ENCODE peak calls at places on chromosomes 13 and 19, in four cellular contexts. One of them, this sample, is unnamed.

GRCh38 chr19:21101511-21102242 is 19.7 kb downstream of the ZNF714 start:
- DNase-seq in NB4: no peak
- DNase-seq in ascending aorta: no peak
- DNase-seq in Peyer's patch: no peak
- DNase-seq in this sample: no peak

GRCh38 chr19:35639321-35639639 is 2.3 kb upstream of the ETV2 start:
- DNase-seq in NB4: no peak
- DNase-seq in Peyer's patch: no peak
- DNase-seq in ascending aorta: no peak
- DNase-seq in this sample: no peak

GRCh38 chr19:46951236-46951986 is 68.2 kb upstream of the NPAS1 start:
- DNase-seq in ascending aorta: no peak
- DNase-seq in NB4: no peak
- DNase-seq in Peyer's patch: peak; percentile 89
- DNase-seq in this sample: no peak

GRCh38 chr19:47582320-47582909 is 9.5 kb upstream of the ZNF541 start:
- DNase-seq in NB4: no peak
- DNase-seq in Peyer's patch: no peak
- DNase-seq in ascending aorta: no peak
- DNase-seq in this sample: no peak

GRCh38 chr13:105345116-105345515 is 1190.3 kb downstream of the EFNB2 start:
- DNase-seq in Peyer's patch: no peak
- DNase-seq in NB4: no peak
- DNase-seq in ascending aorta: no peak
- DNase-seq in this sample: no peak

GRCh38 chr19:10617409-10618121 is 7.8 kb upstream of the SLC44A2 start:
- DNase-seq in NB4: no peak
- DNase-seq in Peyer's patch: no peak
- DNase-seq in ascending aorta: no peak
- DNase-seq in this sample: no peak

GRCh38 chr13:32426981-32427851 is 714 bp downstream of the N4BP2L1 start:
- DNase-seq in NB4: peak; percentile 87
- DNase-seq in ascending aorta: no peak
- DNase-seq in Peyer's patch: peak; percentile 70
- DNase-seq in this sample: no peak

GRCh38 chr13:97506511-97506910 is 72.5 kb downstream of the RAP2A start:
- DNase-seq in Peyer's patch: no peak
- DNase-seq in NB4: peak; percentile 37
- DNase-seq in ascending aorta: no peak
- DNase-seq in this sample: peak; percentile 14

GRCh38 chr19:57056972-57057371 is 62.8 kb upstream of the USP29 start:
- DNase-seq in NB4: no peak
- DNase-seq in Peyer's patch: no peak
- DNase-seq in ascending aorta: no peak
- DNase-seq in this sample: no peak

GRCh38 chr13:23928985-23929384 is 31.7 kb upstream of the C1QTNF9B start:
- DNase-seq in ascending aorta: no peak
- DNase-seq in Peyer's patch: no peak
- DNase-seq in NB4: no peak
- DNase-seq in this sample: peak; percentile 49

GRCh38 chr19:35266149-35266903 is 2.4 kb upstream of the USF2 start:
- DNase-seq in ascending aorta: no peak
- DNase-seq in NB4: no peak
- DNase-seq in Peyer's patch: peak; percentile 49
- DNase-seq in this sample: no peak

GRCh38 chr19:45598267-45599011 is 3.6 kb downstream of the GPR4 start:
- DNase-seq in Peyer's patch: no peak
- DNase-seq in ascending aorta: no peak
- DNase-seq in NB4: peak; percentile 20
- DNase-seq in this sample: no peak

GRCh38 chr13:34303346-34303745 is 485.4 kb downstream of the RFC3 start:
- DNase-seq in Peyer's patch: no peak
- DNase-seq in ascending aorta: no peak
- DNase-seq in NB4: no peak
- DNase-seq in this sample: no peak
- TF ChIP-seq CTCF in Peyer's patch: no peak
- TF ChIP-seq CTCF in ascending aorta: no peak
- TF ChIP-seq CTCF in NB4: no peak
- TF ChIP-seq CTCF in this sample: no peak

GRCh38 chr19:49888478-49888901 is 8.2 kb downstream of the IL4I1 start:
- DNase-seq in Peyer's patch: no peak
- DNase-seq in ascending aorta: no peak
- DNase-seq in NB4: no peak
- DNase-seq in this sample: no peak
- H3K4me3 ChIP-seq in Peyer's patch: no peak overlapping the region
- H3K4me3 ChIP-seq in ascending aorta: no peak overlapping the region
- H3K4me3 ChIP-seq in NB4: no peak overlapping the region
- H3K4me3 ChIP-seq in this sample: no peak overlapping the region

GRCh38 chr19:30227661-30228112 is 144.5 kb upstream of the ZNF536 start:
- DNase-seq in ascending aorta: no peak
- DNase-seq in Peyer's patch: peak; percentile 68
- DNase-seq in NB4: peak; percentile 58
- DNase-seq in this sample: no peak
- TF ChIP-seq CTCF in ascending aorta: no peak
- TF ChIP-seq CTCF in Peyer's patch: peak; percentile 49
- TF ChIP-seq CTCF in NB4: no peak
- TF ChIP-seq CTCF in this sample: peak; percentile 12

DNA sequence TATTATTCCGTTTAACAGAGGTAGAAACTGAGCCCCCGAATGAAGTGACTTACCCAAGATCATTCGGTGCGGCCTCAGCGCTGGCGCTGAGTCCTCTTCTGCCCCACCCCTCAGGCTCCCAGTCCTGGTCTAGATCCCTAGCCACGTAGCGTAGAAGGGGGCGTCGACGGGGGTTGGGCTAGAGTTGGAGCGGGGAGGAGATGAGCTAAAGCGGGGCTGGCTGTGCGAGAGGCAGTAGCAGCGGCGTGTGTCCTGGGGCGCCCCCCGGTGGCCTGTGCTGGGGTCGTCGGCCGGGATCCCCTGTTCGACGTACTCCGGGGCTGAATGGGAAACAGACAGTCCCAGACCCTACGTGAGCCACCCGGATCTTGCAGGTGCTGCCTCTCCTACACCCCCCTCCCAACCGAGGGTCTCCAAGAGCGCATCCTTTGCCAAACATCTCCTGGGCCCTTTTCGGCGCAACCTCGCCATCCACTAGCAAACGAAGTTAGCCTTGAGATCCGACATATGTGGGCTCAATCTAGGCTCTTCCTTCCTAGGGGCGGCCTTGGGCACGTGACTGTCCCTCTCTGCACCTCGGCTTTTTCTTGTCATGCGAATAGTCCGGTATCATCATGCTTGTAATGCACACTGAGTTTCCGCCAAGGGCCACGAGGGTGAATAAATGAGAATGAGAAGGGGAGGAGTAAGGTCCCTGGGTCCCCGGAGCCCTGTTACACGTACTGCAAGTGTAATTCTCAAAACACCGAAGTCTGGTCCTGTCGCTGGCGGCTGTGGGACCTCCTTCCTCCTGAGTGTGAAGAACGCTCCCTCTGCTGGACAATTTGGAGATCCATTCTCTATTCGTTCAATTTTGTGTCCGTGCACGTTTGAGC is 47.7 kb downstream of the CYP4F22 start:
- DNase-seq in ascending aorta: peak; percentile 73
- DNase-seq in NB4: peak; percentile 94
- DNase-seq in Peyer's patch: peak; percentile 89
- DNase-seq in this sample: peak; percentile 66
- H3K4me3 ChIP-seq in ascending aorta: peak overlapping the region; percentile 59
- H3K4me3 ChIP-seq in NB4: peak overlapping the region; percentile 43
- H3K4me3 ChIP-seq in Peyer's patch: peak overlapping the region; percentile 34
- H3K4me3 ChIP-seq in this sample: no peak overlapping the region

GRCh38 chr19:43501661-43502418 is 2.7 kb downstream of the PHLDB3 start:
- DNase-seq in NB4: no peak
- DNase-seq in ascending aorta: no peak
- DNase-seq in Peyer's patch: no peak
- DNase-seq in this sample: no peak

GRCh38 chr19:43505186-43505456 is 575 bp upstream of the PHLDB3 start:
- DNase-seq in NB4: no peak
- DNase-seq in Peyer's patch: no peak
- DNase-seq in ascending aorta: no peak
- DNase-seq in this sample: no peak

GRCh38 chr19:43502419-43502976 is 2.0 kb downstream of the PHLDB3 start:
- DNase-seq in ascending aorta: no peak
- DNase-seq in Peyer's patch: no peak
- DNase-seq in NB4: no peak
- DNase-seq in this sample: no peak

GRCh38 chr19:43504426-43505185 is at the start of gene PHLDB3:
- DNase-seq in Peyer's patch: peak; percentile 76
- DNase-seq in NB4: no peak
- DNase-seq in ascending aorta: no peak
- DNase-seq in this sample: no peak

DNA sequence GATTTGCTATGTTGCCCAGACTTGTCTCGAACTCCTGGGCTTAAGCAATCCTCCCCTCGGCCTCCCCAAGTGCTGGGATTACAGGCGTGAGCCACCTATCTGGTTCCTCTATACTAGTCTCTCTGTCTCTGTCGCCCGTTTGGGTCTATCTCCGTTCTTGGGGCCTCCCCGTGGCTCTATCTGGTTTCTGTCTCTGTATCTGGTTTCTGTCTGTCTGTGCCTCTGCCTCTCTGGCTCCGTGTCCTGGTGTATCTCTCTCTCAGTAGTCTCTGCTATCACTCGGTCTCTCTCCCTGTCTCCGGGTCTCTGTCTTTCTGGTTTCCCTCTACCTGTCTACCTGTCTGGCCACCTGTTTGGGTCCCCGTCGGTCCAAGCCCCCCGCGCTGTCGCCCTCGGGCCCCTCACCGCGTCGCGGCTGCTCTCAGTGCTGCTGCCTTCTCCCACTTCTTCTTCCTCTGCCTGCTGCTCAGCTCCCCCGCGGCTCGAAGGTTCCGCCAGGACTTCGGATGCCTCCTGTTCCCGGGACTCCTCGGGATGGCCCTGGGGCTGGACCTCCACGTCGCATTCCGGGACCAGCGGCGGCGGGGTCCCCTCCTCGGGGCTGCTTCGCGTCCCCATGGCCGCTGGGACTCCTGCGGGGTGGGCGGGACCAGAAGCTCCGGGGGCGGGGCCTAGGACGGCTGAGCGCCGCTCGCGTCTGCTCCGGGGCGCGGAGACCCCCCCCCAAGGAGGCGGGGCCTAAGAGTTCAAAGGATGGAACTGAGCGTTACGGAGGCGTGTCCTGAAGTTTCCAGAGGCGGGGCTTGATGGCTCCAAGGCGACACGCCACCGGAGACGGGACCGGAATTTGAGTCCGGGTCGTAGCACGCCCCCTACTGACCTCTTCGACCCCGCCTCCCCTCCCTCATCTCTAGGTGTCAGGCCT is 783 bp downstream of the PHLDB3 start:
- DNase-seq in Peyer's patch: peak; percentile 99
- DNase-seq in NB4: peak; percentile 73
- DNase-seq in ascending aorta: peak; percentile 90
- DNase-seq in this sample: peak; percentile 67
- TF ChIP-seq CTCF in Peyer's patch: no peak
- TF ChIP-seq CTCF in NB4: no peak
- TF ChIP-seq CTCF in ascending aorta: no peak
- TF ChIP-seq CTCF in this sample: no peak